ENCODE peak calls at places on chromosome 13, in five cellular contexts. L is pulmonary artery endothelial cell; R is stimulated activated CD4-positive, alpha-beta T cell treated with anti-CD3 and anti-CD28 coated beads, Interleukin-15, amount 100 ng/mL, for 24 hours; P is stimulated activated naive CD4-positive, alpha-beta T cell; B is Right ventricle myocardium superior. Z is an unnamed sample.

GRCh38 chr13:90717451-90717936 is 630.0 kb upstream of the MIR17HG start:
- DNase-seq in L (no peak), R (no peak), P (no peak), B (no peak), Z (no peak)

GRCh38 chr13:89136678-89137077 is 1465.5 kb downstream of the SLITRK5 start:
- DNase-seq in L (no peak), R (no peak), P (no peak), B (no peak), Z (no peak)

GRCh38 chr13:36549771-36550170 is 117.5 kb downstream of the CCNA1 start:
- DNase-seq in L (no peak), R (no peak), P (no peak), B (no peak), Z (no peak)

GRCh38 chr13:111492958-111493357 is 172.5 kb downstream of the TEX29 start:
- DNase-seq in L (no peak), R (no peak), P (no peak), B (no peak), Z (no peak)

GRCh38 chr13:79108914-79109643 is 297.0 kb downstream of the RBM26 start:
- DNase-seq in L (no peak), R (no peak), P (no peak), B (no peak), Z (no peak)

GRCh38 chr13:98798849-98799645 is 46.6 kb upstream of the SLC15A1 start:
- DNase-seq in L (no peak), R (no peak), P (no peak), B (no peak), Z (no peak)

GRCh38 chr13:41590643-41591042 is 133.3 kb downstream of the RGCC start:
- DNase-seq in L (no peak), R (no peak), P (no peak), B (no peak), Z (no peak)

GRCh38 chr13:29799041-29799440 is 51.4 kb downstream of the UBL3 start:
- DNase-seq in L (no peak), R (no peak), P (no peak), B (no peak), Z (no peak)

GRCh38 chr13:32423592-32423991 is 4.3 kb downstream of the N4BP2L1 start:
- DNase-seq in L (no peak), R (no peak), P (no peak), B (no peak), Z (no peak)

GRCh38 chr13:99758465-99759162 is 213.0 kb downstream of the ZIC5 start:
- DNase-seq in L (no peak), R (no peak), P (no peak), B (no peak), Z (no peak)

GRCh38 chr13:112885782-112886268 is 83.2 kb upstream of the MCF2L start:
- DNase-seq in L (peak), R (no peak), P (no peak), B (peak), Z (no peak)

GRCh38 chr13:94411747-94412146 is 67.7 kb downstream of the DCT start:
- DNase-seq in L (no peak), R (peak), P (no peak), B (no peak), Z (no peak)

GRCh38 chr13:21672811-21673591 is 2.1 kb downstream of the FGF9 start:
- DNase-seq in L (no peak), R (peak), P (peak), B (no peak), Z (no peak)

GRCh38 chr13:112791662-112792440 is 102.0 kb downstream of the ATP11A start:
- DNase-seq in L (no peak), R (no peak), P (no peak), B (no peak), Z (no peak)

GRCh38 chr13:76349700-76350099 is 536.5 kb downstream of the KCTD12 start:
- DNase-seq in L (no peak), R (no peak), P (no peak), B (no peak), Z (no peak)